ENCODE peak calls at places on chromosomes 6 and 20, in six cellular contexts. C is GM12892, Z is A549, F is prostate gland, P is body of pancreas, V is heart left ventricle. U is an unnamed sample.

GRCh38 chr6:105810105-105810921 is 275.8 kb upstream of the PRDM1 start:
- DNase-seq in F (no peak), Z (peak), V (peak), P (no peak), C (no peak), U (peak)

GRCh38 chr6:52514514-52514913 is 62.3 kb downstream of the TRAM2 start:
- DNase-seq in V (no peak), C (no peak), P (no peak), Z (peak), F (no peak), U (no peak)

GRCh38 chr20:48025661-48026060 is 240.4 kb upstream of the SULF2 start:
- DNase-seq in Z (no peak), F (no peak), V (no peak), C (no peak), P (no peak), U (peak)

GRCh38 chr20:539848-540247 is 3.7 kb downstream of the CSNK2A1 start:
- DNase-seq in V (no peak), C (no peak), Z (no peak), P (peak), F (no peak), U (peak)

GRCh38 chr20:21175433-21175832 is 49.6 kb downstream of the KIZ start:
- DNase-seq in P (no peak), Z (no peak), V (no peak), F (no peak), C (no peak), U (no peak)

GRCh38 chr6:16257999-16258708 is 19.8 kb downstream of the GMPR start:
- DNase-seq in F (no peak), Z (no peak), P (no peak), V (no peak), C (no peak), U (no peak)

GRCh38 chr6:15957655-15958169 is 171.2 kb upstream of the MYLIP start:
- DNase-seq in F (no peak), P (no peak), Z (no peak), C (no peak), V (no peak), U (no peak)

GRCh38 chr6:27144740-27145079 is 102.8 kb upstream of the PRSS16 start:
- DNase-seq in F (no peak), V (no peak), C (no peak), P (no peak), Z (no peak), U (no peak)

GRCh38 chr6:169233181-169233580 is 20.5 kb downstream of the THBS2 start:
- DNase-seq in P (no peak), C (no peak), Z (no peak), V (no peak), F (no peak), U (no peak)

GRCh38 chr6:93453956-93454355 is 34.6 kb upstream of the EPHA7 start:
- DNase-seq in F (no peak), C (no peak), V (no peak), P (no peak), Z (no peak), U (no peak)

GRCh38 chr6:9138856-9139426 is 703.6 kb upstream of the SLC35B3 start:
- DNase-seq in V (no peak), P (no peak), C (no peak), Z (no peak), F (no peak), U (no peak)

GRCh38 chr20:10658876-10659632 is 14.7 kb downstream of the JAG1 start:
- DNase-seq in C (no peak), V (peak), F (no peak), Z (no peak), P (no peak), U (no peak)

GRCh38 chr6:91781946-91782345 is 1195.1 kb upstream of the MAP3K7 start:
- DNase-seq in C (no peak), V (peak), F (no peak), P (peak), Z (no peak), U (no peak)

GRCh38 chr6:29887330-29887818 is 55.0 kb upstream of the HLA-A start:
- DNase-seq in V (peak), F (peak), Z (no peak), C (no peak), P (no peak), U (no peak)

GRCh38 chr6:52155791-52156576 is 30.2 kb upstream of the IL17A start:
- DNase-seq in P (no peak), C (no peak), V (no peak), Z (no peak), F (no peak), U (no peak)

GRCh38 chr6:37399131-37399530 is 33.9 kb upstream of the CMTR1 start:
- DNase-seq in V (no peak), F (no peak), C (no peak), P (no peak), Z (no peak), U (no peak)

GRCh38 chr6:33508935-33509926 is 54.9 kb downstream of the ZBTB9 start:
- DNase-seq in C (no peak), P (no peak), V (no peak), Z (no peak), F (no peak), U (no peak)

GRCh38 chr6:121999458-122000065 is 399.9 kb upstream of the HSF2 start:
- DNase-seq in V (no peak), P (no peak), C (no peak), F (no peak), Z (no peak), U (no peak)

GRCh38 chr6:166862978-166863530 is 93.3 kb downstream of the RNASET2 start:
- DNase-seq in Z (no peak), C (no peak), F (no peak), V (no peak), P (no peak), U (no peak)

GRCh38 chr20:63635431-63636141 is 8.7 kb upstream of the GMEB2 start:
- DNase-seq in P (no peak), C (no peak), V (no peak), F (no peak), Z (no peak), U (no peak)

GRCh38 chr6:20922743-20923142 is 388.5 kb downstream of the CDKAL1 start:
- DNase-seq in F (no peak), V (no peak), P (no peak), C (no peak), Z (no peak), U (no peak)

GRCh38 chr20:23143986-23144695 is 58.0 kb upstream of the CD93 start:
- DNase-seq in C (no peak), P (no peak), V (no peak), F (no peak), Z (no peak), U (no peak)

DNA sequence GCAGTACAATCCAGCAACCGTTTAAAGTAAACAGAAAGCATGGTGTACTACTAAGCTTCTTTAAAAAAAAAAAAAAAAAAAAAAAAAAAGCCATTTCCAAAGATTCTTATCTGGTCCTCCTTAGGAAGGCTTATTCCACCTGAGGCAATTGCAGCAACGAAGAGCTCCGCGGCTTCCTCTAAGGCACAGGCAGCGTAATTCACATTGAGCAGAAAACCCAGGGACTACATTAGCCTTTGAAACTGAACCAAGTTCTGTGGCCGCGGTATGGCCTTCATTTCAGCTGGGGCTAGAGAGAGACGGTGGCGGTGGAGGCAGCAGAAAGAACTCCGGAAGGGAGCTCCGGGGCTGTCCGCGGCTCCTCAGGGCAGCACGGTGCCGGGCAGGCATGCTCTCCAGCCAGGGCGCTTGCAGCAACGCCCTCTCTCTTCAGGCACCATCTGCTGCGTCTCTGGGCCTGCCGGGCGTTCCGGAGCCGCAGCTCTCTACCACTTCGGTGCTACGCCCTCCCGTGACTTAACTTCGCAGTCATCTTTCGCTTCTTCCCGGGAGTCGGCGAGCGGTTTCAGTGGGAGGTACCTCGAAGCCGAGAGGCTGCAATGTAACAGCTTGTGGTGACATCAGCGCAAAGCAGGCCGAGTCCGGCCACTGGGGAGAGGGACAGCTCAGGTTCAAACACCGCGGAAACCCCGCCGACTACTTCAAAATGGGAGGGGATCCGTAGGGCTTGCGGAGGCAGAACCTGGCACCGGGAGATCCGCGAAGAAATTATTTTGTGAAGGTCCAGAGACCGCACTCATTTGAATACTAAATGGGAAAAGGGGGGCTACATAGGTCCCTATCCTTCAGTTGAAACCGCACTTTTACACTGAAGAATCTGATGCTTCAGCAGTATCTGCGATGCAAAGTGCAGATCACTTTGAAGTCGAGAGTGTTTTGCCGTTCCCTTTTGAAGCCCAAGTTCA is 100.0 kb downstream of the DST start:
- DNase-seq in V (peak), C (peak), F (peak), Z (peak), P (peak), U (peak)
- TF ChIP-seq POLR2A in V (peak), C (peak), F (peak), Z (peak), P (peak), U (peak)

GRCh38 chr20:51106011-51106410 is 83.1 kb upstream of the KCNG1 start:
- DNase-seq in F (no peak), Z (no peak), V (no peak), P (no peak), C (no peak), U (no peak)

GRCh38 chr20:51104960-51105460 is 82.1 kb upstream of the KCNG1 start:
- DNase-seq in P (no peak), C (no peak), V (no peak), F (no peak), Z (no peak), U (no peak)

GRCh38 chr20:51108638-51109363 is 85.9 kb upstream of the KCNG1 start:
- DNase-seq in C (no peak), V (no peak), P (no peak), F (no peak), Z (no peak), U (no peak)
- TF ChIP-seq POLR2A in C (no peak), V (no peak), P (no peak), F (no peak), Z (no peak), U (no peak)

GRCh38 chr6:26025047-26025893 is 62.0 kb upstream of the HFE start:
- DNase-seq in P (no peak), F (peak), V (peak), Z (peak), C (no peak), U (no peak)

GRCh38 chr6:26026833-26027490 is 60.3 kb upstream of the HFE start:
- DNase-seq in V (peak), Z (peak), C (no peak), P (peak), F (peak), U (no peak)

GRCh38 chr6:26024651-26025046 is 62.0 kb downstream of the TRIM38 start:
- DNase-seq in V (no peak), Z (no peak), C (no peak), P (no peak), F (no peak), U (no peak)

GRCh38 chr6:26027491-26028211 is 59.6 kb upstream of the HFE start:
- DNase-seq in Z (no peak), V (no peak), F (no peak), C (no peak), P (no peak), U (no peak)

DNA sequence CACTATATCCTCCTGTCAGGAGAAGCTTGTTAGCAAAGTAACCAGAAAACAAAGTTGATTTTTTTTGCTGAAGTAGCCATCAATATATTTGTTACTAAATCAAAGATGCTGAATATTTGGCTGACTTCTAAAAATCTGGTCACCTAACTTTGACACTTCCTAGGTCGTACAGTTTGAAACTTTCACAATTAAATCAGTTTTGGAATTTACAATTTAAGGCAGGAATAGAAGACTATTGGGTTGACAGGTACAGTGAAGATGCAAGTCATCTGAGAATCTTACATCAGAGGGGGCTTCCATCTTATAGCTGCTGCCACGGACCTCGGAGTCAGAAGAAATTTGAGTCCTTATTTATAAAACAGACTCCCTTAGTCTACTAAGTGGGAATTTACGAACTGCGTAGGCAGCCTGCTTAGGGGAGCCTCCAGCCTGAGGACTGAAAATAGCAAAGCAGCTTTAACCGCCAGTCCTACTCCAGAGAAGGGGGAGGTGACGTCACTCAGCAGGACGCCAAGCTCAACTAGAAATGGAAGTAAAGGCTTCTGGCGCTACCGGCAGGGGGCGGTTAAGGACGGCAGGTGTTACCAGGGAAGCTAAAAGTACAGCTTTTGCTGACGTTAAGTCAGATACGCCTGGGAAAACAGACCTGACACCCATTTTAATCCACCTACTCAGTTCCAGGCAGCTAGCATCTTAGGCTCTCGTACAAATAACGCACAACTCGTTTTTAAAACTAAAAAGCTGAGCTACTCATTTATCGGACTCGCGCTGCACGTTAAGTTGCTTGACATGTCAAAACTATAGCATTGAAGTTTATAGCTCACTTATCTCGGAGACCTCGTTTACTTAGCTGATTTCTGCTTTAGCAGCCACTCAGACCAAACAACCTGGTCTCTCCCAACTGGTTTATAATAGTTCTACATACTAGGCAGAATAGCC is 61.1 kb upstream of the HFE start:
- DNase-seq in F (peak), V (peak), Z (peak), P (peak), C (no peak), U (no peak)
- TF ChIP-seq POLR2A in F (peak), V (peak), Z (peak), P (no peak), C (no peak), U (peak)

GRCh38 chr6:98775205-98775604 is 59.2 kb upstream of the POU3F2 start:
- DNase-seq in Z (no peak), V (no peak), F (no peak), C (no peak), P (no peak), U (no peak)
- TF ChIP-seq POLR2A in Z (no peak), V (no peak), F (no peak), C (no peak), P (no peak), U (no peak)

GRCh38 chr6:45445749-45446454 is 68.2 kb upstream of the SUPT3H start:
- DNase-seq in F (peak), V (peak), P (peak), Z (peak), C (no peak), U (peak)
- TF ChIP-seq POLR2A in F (no peak), V (no peak), P (no peak), Z (no peak), C (no peak), U (no peak)

DNA sequence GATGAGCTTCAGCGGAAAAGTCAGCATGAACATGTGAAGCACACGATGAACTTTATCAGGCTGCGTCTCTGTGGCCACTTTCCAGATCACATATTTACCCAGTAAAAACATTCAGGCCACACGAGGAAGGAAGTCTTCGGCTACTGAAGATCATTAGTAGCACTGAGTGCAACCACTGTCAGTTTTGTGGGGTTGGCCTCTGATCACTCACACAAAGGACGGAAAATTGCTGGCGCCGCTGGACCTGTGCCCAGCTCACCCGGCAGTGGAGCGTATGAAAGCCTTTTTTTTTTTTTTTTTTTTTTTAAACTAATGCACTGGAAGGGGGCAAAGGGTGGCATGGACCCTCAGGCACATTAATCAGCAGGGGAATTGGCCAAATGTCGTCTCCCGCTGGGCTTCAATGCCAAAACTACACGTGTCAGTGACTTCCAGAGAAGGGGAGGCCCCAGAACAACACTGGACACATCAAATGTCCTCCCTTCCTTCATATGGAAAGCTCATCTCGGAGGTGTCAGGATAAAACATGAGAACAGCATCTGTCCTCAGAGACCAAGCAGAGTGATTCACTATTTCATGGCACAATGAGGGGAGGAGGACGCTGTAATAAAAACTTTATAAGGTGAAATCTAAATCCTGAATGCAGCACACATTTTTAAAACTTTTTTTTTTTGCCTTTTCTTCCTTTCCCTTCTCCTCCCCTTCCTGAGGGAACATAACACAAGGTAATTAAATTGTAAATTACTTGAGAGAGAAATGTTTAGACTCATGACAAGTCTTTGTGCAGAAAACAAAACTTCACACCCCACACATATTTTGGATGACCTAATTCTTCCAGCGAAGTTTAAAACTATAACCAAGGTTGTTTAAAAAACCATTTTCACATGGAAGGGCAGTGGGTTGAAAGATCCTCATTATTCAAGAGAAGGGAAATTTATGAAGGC is 223.4 kb downstream of the FOXC1 start:
- DNase-seq in V (peak), C (no peak), Z (no peak), F (peak), P (peak), U (no peak)
- TF ChIP-seq POLR2A in V (no peak), C (no peak), Z (no peak), F (no peak), P (no peak), U (no peak)

U was measured in H54.